ENCODE peak calls at places on chromosomes 5 and 9, in ten cellular contexts. S, I, A, T, P, H, D, U, B and Z are unnamed samples.

GRCh38 chr9:119736478-119737454 is 367.5 kb upstream of the BRINP1 start:
- DNase-seq in S (peak; percentile 8), I (no peak), A (no peak), T (no peak), P (peak; percentile 90), H (no peak), D (no peak), U (no peak), B (no peak), Z (no peak)

GRCh38 chr9:27407966-27408365 is 111.0 kb upstream of the EQTN start:
- DNase-seq in S (no peak), I (no peak), A (no peak), T (no peak), P (no peak), H (no peak), D (no peak), U (no peak), B (no peak), Z (no peak)

GRCh38 chr5:14781106-14781505 is 90.5 kb downstream of the ANKH start:
- DNase-seq in S (no peak), I (no peak), A (no peak), T (no peak), P (no peak), H (no peak), D (no peak), U (no peak), B (no peak), Z (no peak)

GRCh38 chr9:104864675-104865104 is 63.3 kb downstream of the ABCA1 start:
- DNase-seq in S (no peak), I (no peak), A (no peak), T (no peak), P (no peak), H (no peak), D (no peak), U (no peak), B (no peak), Z (no peak)

GRCh38 chr9:123250504-123250903 is 17.9 kb downstream of the STRBP start:
- DNase-seq in S (no peak), I (no peak), A (no peak), T (no peak), P (no peak), H (no peak), D (no peak), U (no peak), B (no peak), Z (no peak)

GRCh38 chr5:148897842-148898241 is 71.4 kb downstream of the ADRB2 start:
- DNase-seq in S (peak; percentile 34), I (no peak), A (no peak), T (no peak), P (peak; percentile 57), H (no peak), D (no peak), U (no peak), B (no peak), Z (no peak)

GRCh38 chr5:124962735-124963134 is 216.3 kb upstream of the ZNF608 start:
- DNase-seq in S (no peak), I (no peak), A (no peak), T (no peak), P (no peak), H (no peak), D (no peak), U (no peak), B (no peak), Z (no peak)

GRCh38 chr9:105047652-105048031 is 119.7 kb upstream of the ABCA1 start:
- DNase-seq in S (no peak), I (no peak), A (no peak), T (no peak), P (no peak), H (peak; percentile 77), D (no peak), U (no peak), B (no peak), Z (no peak)

GRCh38 chr9:17906841-17907779 is 328.2 kb downstream of the SH3GL2 start:
- DNase-seq in S (peak; percentile 60), I (peak; percentile 39), A (no peak), T (no peak), P (no peak), H (no peak), D (no peak), U (no peak), B (no peak), Z (peak; percentile 17)

GRCh38 chr9:17905356-17906203 is 326.7 kb downstream of the SH3GL2 start:
- DNase-seq in S (no peak), I (no peak), A (no peak), T (no peak), P (no peak), H (no peak), D (no peak), U (no peak), B (no peak), Z (peak; percentile 22)

GRCh38 chr9:17906204-17906840 is 327.5 kb downstream of the SH3GL2 start:
- DNase-seq in S (peak; percentile 59), I (peak; percentile 44), A (peak; percentile 59), T (no peak), P (no peak), H (no peak), D (no peak), U (no peak), B (no peak), Z (peak; percentile 42)

GRCh38 chr9:17907780-17908513 is 329.1 kb downstream of the SH3GL2 start:
- DNase-seq in S (peak; percentile 22), I (no peak), A (no peak), T (no peak), P (no peak), H (no peak), D (no peak), U (no peak), B (no peak), Z (no peak)
- H3K27me3 ChIP-seq in S (peaks cover 20% of the 10 kb centered on the region), I (peaks cover 6% of the 10 kb centered on the region), A (peaks cover 39% of the 10 kb centered on the region), T (no peaks in the 10 kb centered on the region), P (no peaks in the 10 kb centered on the region), H (no peaks in the 10 kb centered on the region), D (peaks cover 52% of the 10 kb centered on the region), U (no peaks in the 10 kb centered on the region), B (no peaks in the 10 kb centered on the region), Z (no peaks in the 10 kb centered on the region)

DNA sequence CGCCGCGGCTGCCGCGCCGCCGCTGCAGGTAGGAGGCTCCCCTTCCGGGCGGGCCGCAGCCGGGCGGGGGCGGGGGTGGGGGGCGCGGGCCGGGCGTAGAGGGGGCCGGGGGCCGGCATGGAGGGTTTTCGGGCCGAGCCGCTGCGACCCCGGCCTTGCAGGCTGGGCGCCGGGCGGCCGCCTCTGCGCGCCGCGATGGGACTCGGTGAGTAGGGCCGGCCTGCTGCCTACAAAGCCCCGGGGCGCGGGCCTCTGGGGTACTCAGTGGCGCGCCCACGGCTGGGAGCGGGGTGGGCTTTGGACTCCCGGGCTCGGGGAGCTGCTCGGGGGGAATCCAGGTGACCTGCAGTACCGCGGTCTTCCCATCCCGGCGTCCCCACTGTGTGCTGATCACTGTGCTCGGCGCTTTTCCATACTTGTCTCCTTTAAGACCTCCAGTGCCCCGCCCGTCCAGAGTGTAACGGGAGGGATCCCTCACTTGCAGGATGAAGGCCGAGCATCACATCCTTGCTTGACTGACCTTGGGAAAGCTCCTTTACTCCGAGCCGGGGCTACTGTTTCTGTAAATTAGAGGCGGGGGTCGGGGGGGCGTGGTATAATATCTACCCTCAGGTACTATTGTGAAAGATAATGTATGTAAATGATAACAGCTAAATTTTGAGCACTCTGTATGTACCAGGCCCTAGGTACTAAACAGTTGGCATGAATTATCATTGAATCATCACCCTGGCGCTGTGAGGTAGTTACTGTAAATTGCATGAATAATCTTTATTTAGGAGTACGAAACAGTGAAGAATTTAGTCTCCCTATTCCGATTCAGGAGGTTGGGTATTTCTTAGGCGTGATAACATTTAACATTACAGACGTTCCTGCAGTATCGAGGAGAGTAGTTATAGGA is 672 bp downstream of the MSANTD3 start:
- DNase-seq in S (peak; percentile 57), I (peak; percentile 35), A (peak; percentile 85), T (no peak), P (no peak), H (peak; percentile 36), D (peak; percentile 82), U (peak; percentile 44), B (no peak), Z (peak; percentile 44)
- TF ChIP-seq EP300 in S (no peak), I (no peak), A (no peak), T (no peak), P (no peak), H (no peak), D (no peak), U (no peak), B (no peak), Z (no peak)

GRCh38 chr9:137055385-137056364 is 1.8 kb upstream of the ENTPD2 start:
- DNase-seq in S (peak; percentile 94), I (peak; percentile 94), A (peak; percentile 97), T (peak; percentile 88), P (no peak), H (peak; percentile 86), D (no peak), U (no peak), B (no peak), Z (peak; percentile 96)

GRCh38 chr9:137052998-137053943 is 590 bp downstream of the ENTPD2 start:
- DNase-seq in S (no peak), I (no peak), A (no peak), T (no peak), P (no peak), H (no peak), D (no peak), U (no peak), B (no peak), Z (no peak)

GRCh38 chr9:137052293-137052692 is 1.6 kb downstream of the ENTPD2 start:
- DNase-seq in S (no peak), I (no peak), A (no peak), T (no peak), P (no peak), H (no peak), D (no peak), U (no peak), B (no peak), Z (no peak)

GRCh38 chr9:137054932-137055384 is 1.1 kb upstream of the ENTPD2 start:
- DNase-seq in S (no peak), I (no peak), A (no peak), T (no peak), P (no peak), H (peak; percentile 46), D (no peak), U (no peak), B (no peak), Z (peak; percentile 22)

DNA sequence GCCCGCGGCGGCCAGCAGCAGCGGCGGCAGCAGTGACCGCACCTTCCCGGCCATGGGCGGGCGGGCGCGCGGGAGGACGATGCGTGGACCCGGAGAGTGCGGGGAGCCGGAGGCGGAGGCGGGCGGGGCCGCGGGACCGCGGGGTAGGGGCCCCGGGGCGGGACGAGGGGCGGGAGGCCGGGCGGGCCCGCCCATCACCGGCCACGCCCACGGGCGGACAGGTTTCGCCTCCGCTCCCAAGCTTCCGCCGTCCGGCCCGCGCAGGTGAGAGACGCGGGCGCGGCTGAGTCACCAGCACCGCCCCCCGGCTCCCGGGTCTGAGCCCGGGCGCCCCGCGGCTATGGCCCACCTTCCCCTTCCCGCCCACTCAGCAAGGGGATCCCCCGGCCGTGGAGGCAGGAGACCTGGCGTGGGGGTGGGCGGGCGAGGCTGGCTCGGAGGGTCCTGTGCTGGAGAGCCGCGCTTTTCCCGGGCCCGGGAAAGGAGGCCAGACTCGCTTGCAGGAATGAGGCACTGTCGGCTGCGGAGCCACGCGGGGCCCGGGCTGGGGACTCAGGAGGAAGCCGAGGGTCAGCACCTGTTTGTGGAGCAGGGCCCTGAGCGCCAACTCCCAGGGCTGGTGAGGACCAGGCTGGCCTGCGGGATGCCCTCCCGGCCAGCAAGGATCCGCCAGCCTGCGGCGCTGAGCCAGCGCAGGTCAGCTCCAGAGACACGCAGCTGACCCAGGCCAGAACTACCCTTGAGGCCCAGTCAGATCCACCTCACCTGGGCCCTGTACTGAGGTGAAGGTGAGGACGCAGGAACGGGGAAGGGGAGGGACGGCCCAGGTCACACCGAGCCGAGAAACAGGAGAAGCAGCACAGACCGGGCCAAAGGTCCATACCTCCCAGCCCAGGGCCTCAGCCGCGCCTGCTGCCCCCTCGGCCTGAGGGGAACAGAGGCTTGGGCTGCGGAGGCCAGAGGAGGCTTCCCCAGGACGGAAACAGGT is at the start of gene ENTPD2:
- DNase-seq in S (peak; percentile 87), I (peak; percentile 85), A (no peak), T (no peak), P (no peak), H (peak; percentile 35), D (no peak), U (peak; percentile 63), B (peak; percentile 95), Z (no peak)
- TF ChIP-seq POLR2A in S (peak; percentile 78), I (no peak), A (no peak), T (no peak), P (no peak), H (peak; percentile 29), D (no peak), U (no peak), B (no peak), Z (no peak)

GRCh38 chr5:136192015-136192525 is 892 bp downstream of the SMIM32 start:
- DNase-seq in S (no peak), I (no peak), A (peak; percentile 64), T (no peak), P (no peak), H (no peak), D (no peak), U (no peak), B (no peak), Z (no peak)
- H3K27me3 ChIP-seq in S (peaks cover 32% of the 10 kb centered on the region), I (no peaks in the 10 kb centered on the region), A (peaks cover 44% of the 10 kb centered on the region), T (no peaks in the 10 kb centered on the region), P (peaks cover 14% of the 10 kb centered on the region), H (peaks cover 20% of the 10 kb centered on the region), D (peaks cover 31% of the 10 kb centered on the region), U (no peaks in the 10 kb centered on the region), B (peaks cover 27% of the 10 kb centered on the region), Z (peaks cover 2% of the 10 kb centered on the region)